ENCODE peak calls at places on chromosomes 2 and 18, in eight cellular contexts. R is caudate nucleus, U is upper lobe of right lung, K is uterus, N is adrenal gland, M is aorta, D is lower lobe of right lung, W is heart right ventricle. G is an unnamed sample.

GRCh38 chr2:54455584-54456525 is at the start of gene SPTBN1:
- DNase-seq in R (peak; percentile 93), U (peak; percentile 94), K (peak; percentile 93), N (peak; percentile 91), M (peak; percentile 96), D (peak; percentile 91), W (peak; percentile 95), G (peak; percentile 89)

GRCh38 chr2:166765141-166765540 is 123.1 kb upstream of the XIRP2 start:
- DNase-seq in R (no peak), U (no peak), K (no peak), N (no peak), M (no peak), D (no peak), W (no peak), G (no peak)

GRCh38 chr2:231666171-231667095 is 41.9 kb upstream of the PTMA start:
- DNase-seq in R (peak; percentile 78), U (peak; percentile 98), K (peak; percentile 93), N (peak; percentile 80), M (peak; percentile 97), D (peak; percentile 98), W (peak; percentile 96), G (peak; percentile 98)

GRCh38 chr2:239599299-239599698 is 198.5 kb upstream of the HDAC4 start:
- DNase-seq in R (no peak), U (peak; percentile 37), K (peak; percentile 4), N (no peak), M (peak; percentile 55), D (peak; percentile 41), W (no peak), G (peak; percentile 10)

GRCh38 chr2:183927367-183928355 is 670.7 kb upstream of the ZNF804A start:
- DNase-seq in R (no peak), U (no peak), K (no peak), N (no peak), M (no peak), D (no peak), W (no peak), G (no peak)

GRCh38 chr2:234292205-234292954 is 204.5 kb downstream of the ARL4C start:
- DNase-seq in R (no peak), U (no peak), K (no peak), N (no peak), M (no peak), D (no peak), W (peak; percentile 31), G (no peak)

GRCh38 chr2:190215620-190216019 is 104.0 kb downstream of the HIBCH start:
- DNase-seq in R (no peak), U (no peak), K (no peak), N (no peak), M (no peak), D (no peak), W (no peak), G (no peak)

GRCh38 chr2:149832256-149832655 is 244.7 kb upstream of the MMADHC start:
- DNase-seq in R (no peak), U (no peak), K (no peak), N (no peak), M (no peak), D (no peak), W (no peak), G (no peak)

GRCh38 chr2:86035371-86035882 is 70.3 kb downstream of the POLR1A start:
- DNase-seq in R (no peak), U (no peak), K (no peak), N (no peak), M (peak; percentile 65), D (no peak), W (no peak), G (no peak)

GRCh38 chr2:109378682-109379081 is 235.1 kb downstream of the SEPTIN10 start:
- DNase-seq in R (no peak), U (peak; percentile 6), K (peak; percentile 2), N (no peak), M (no peak), D (no peak), W (no peak), G (no peak)

GRCh38 chr2:135586148-135586547 is 54.9 kb downstream of the R3HDM1 start:
- DNase-seq in R (no peak), U (no peak), K (no peak), N (no peak), M (no peak), D (no peak), W (no peak), G (no peak)

GRCh38 chr2:196131384-196131861 is 40.0 kb downstream of the STK17B start:
- DNase-seq in R (no peak), U (no peak), K (no peak), N (peak; percentile 24), M (no peak), D (peak; percentile 55), W (peak; percentile 16), G (no peak)

GRCh38 chr2:167406558-167406957 is 518.3 kb downstream of the XIRP2 start:
- DNase-seq in R (no peak), U (no peak), K (no peak), N (no peak), M (no peak), D (no peak), W (no peak), G (no peak)

GRCh38 chr2:86037795-86038192 is 67.9 kb downstream of the POLR1A start:
- DNase-seq in R (no peak), U (no peak), K (no peak), N (no peak), M (peak; percentile 64), D (no peak), W (no peak), G (no peak)

GRCh38 chr2:11340717-11341116 is 3.7 kb downstream of the ROCK2 start:
- DNase-seq in R (no peak), U (no peak), K (no peak), N (no peak), M (no peak), D (no peak), W (no peak), G (no peak)

GRCh38 chr2:11342561-11343343 is 1.7 kb downstream of the ROCK2 start:
- DNase-seq in R (no peak), U (no peak), K (no peak), N (peak; percentile 30), M (no peak), D (no peak), W (no peak), G (no peak)

GRCh38 chr2:11338580-11338979 is 5.9 kb downstream of the ROCK2 start:
- DNase-seq in R (no peak), U (no peak), K (no peak), N (no peak), M (no peak), D (no peak), W (no peak), G (no peak)

GRCh38 chr2:11337909-11338308 is 6.5 kb downstream of the ROCK2 start:
- DNase-seq in R (no peak), U (no peak), K (no peak), N (no peak), M (no peak), D (no peak), W (no peak), G (no peak)

DNA sequence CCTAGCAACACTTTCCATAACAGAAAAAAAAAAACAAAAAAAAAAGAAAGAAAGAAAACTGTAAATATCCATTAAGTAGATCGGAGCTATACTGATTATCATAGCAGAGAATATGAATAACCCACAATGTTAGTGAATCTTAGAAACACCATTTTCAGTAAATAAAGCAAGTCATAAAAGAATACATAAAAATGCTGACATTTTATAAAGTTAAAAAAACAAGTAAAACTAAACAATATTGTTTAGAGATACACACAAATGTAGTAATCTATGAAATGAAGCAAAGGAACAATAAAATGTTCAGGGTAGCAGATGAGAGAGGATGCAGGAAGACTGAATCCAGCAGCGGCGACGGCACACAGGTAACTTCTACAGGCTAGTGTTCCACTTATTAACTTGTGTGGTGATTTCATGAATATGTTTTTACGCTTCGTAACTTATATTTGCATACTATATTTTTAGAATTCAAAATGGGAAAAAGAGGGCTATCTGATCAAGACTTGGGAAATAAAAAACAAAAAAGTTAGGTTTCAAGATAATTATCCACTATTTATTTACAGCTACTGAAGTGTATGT is 4.8 kb downstream of the ROCK2 start:
- DNase-seq in R (no peak), U (no peak), K (no peak), N (no peak), M (no peak), D (no peak), W (no peak), G (no peak)
- H3K27ac ChIP-seq in R (no peak overlapping the region), U (no peak overlapping the region), K (no peak overlapping the region), N (no peak overlapping the region), M (no peak overlapping the region), D (no peak overlapping the region), W (no peak overlapping the region), G (no peak overlapping the region)

DNA sequence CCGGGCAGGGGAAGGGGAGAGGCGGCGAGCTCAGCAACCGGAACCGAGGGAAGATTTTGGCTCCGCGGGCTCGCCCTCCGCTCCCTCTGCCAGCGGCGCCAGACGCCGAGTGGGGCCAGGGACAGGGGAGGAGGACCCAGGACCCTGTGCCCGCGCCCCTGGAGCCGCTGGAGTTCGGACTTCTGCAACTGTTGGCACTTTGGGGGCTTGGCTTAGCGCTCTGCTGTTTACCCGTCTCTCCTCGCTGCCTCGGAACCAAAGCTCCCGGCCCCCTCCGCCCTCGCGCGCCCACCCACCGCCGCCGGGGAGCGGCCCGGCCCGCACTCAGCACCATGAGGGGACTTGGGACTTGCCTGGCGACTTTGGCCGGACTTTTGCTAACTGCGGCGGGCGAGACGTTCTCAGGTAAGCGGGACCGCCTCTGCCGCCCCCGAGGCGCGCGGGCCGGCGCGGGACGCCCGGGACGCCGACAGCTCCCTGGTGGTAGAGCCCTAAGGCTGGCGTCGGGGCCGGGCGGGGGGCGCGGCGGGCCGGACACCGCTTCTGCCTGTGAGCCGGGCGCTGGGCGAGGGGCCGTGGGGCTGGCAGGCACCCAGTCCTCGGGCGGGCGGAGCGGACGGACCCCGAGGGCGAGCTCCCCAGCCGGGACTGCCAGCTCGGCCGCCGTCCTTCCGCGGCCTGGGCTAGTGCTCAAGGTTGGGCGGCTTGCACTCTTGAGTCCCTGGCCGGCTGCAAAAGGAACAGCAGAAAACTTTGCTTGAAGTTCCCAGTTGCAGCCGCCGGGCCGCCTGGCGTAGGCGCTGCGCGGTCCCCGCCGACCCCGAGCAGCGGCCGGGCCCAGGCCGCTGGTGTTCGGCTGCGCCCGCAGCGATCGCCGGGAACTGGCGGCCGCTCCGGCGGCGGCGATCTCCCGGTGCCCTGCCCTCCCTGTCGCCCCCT is 640 bp downstream of the PTPRM start:
- DNase-seq in R (peak; percentile 60), U (peak; percentile 79), K (peak; percentile 57), N (peak; percentile 74), M (peak; percentile 85), D (peak; percentile 68), W (peak; percentile 43), G (peak; percentile 92)
- H3K27ac ChIP-seq in R (peak overlapping the region; percentile 82), U (peak overlapping the region; percentile 92), K (peak overlapping the region; percentile 99), N (peak overlapping the region; percentile 91), M (peak overlapping the region; percentile 84), D (peak overlapping the region; percentile 95), W (peak overlapping the region; percentile 99), G (peak overlapping the region; percentile 98)

GRCh38 chr18:48994044-48994651 is 43.4 kb upstream of the SMAD7 start:
- DNase-seq in R (no peak), U (no peak), K (peak; percentile 76), N (no peak), M (no peak), D (peak; percentile 77), W (no peak), G (no peak)
- H3K27ac ChIP-seq in R (no peak overlapping the region), U (peak overlapping the region; percentile 49), K (peak overlapping the region; percentile 77), N (no peak overlapping the region), M (peak overlapping the region; percentile 87), D (peak overlapping the region; percentile 31), W (peak overlapping the region; percentile 59), G (peak overlapping the region; percentile 38)

DNA sequence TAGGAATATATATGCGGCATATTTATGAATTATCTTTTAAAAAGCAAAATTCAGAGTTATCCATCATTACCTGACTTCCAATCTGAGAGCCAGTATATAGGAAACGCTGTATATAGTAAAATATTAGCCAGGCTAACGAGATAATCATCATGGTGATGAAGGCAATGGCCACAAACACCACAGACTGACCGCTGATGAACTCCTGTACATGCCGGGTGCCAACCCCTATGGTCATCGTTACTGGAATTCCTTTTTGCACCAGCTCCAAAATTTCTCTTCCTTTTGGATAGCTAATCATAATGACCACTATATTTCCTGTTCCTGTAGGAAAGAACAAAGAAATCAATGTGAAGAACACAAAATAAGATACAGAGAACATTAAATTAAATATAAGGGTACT is 13.6 kb downstream of the RNF149 start:
- DNase-seq in R (no peak), U (no peak), K (no peak), N (no peak), M (no peak), D (no peak), W (no peak), G (no peak)
- H3K27ac ChIP-seq in R (no peak overlapping the region), U (no peak overlapping the region), K (no peak overlapping the region), N (no peak overlapping the region), M (no peak overlapping the region), D (no peak overlapping the region), W (no peak overlapping the region), G (no peak overlapping the region)

G was measured in upper lobe of left lung.